ENCODE peak calls at places on chromosome 11, in four cellular contexts. C is A549, M is G401, A is NCI-H1105. F is an unnamed sample.

GRCh38 chr11:14924291-14924690 is 32.3 kb upstream of the CYP2R1 start:
- DNase-seq in C (no peak), M (no peak), A (no peak), F (no peak)

GRCh38 chr11:70525006-70525405 is 126.7 kb downstream of the CTTN start:
- DNase-seq in C (no peak), M (no peak), A (peak), F (no peak)

GRCh38 chr11:87445002-87445401 is 407.3 kb downstream of the TMEM135 start:
- DNase-seq in C (no peak), M (no peak), A (no peak), F (no peak)

GRCh38 chr11:89436071-89436470 is 55.1 kb downstream of the NOX4 start:
- DNase-seq in C (no peak), M (no peak), A (no peak), F (no peak)

GRCh38 chr11:87359401-87359800 is 321.7 kb downstream of the TMEM135 start:
- DNase-seq in C (no peak), M (no peak), A (peak), F (no peak)

GRCh38 chr11:1397146-1397861 is 7.6 kb downstream of the BRSK2 start:
- DNase-seq in C (no peak), M (no peak), A (no peak), F (no peak)

GRCh38 chr11:19352736-19353110 is 112.0 kb upstream of the E2F8 start:
- DNase-seq in C (no peak), M (no peak), A (no peak), F (no peak)

GRCh38 chr11:83656931-83657330 is 370.8 kb upstream of the CCDC90B start:
- DNase-seq in C (no peak), M (no peak), A (no peak), F (no peak)

GRCh38 chr11:104830080-104830479 is 68.2 kb downstream of the CASP12 start:
- DNase-seq in C (peak), M (no peak), A (no peak), F (no peak)

GRCh38 chr11:114197799-114198500 is 98.2 kb upstream of the NNMT start:
- DNase-seq in C (no peak), M (peak), A (no peak), F (peak)

GRCh38 chr11:36056160-36056751 is 112.4 kb downstream of the LDLRAD3 start:
- DNase-seq in C (peak), M (no peak), A (no peak), F (no peak)

GRCh38 chr11:96072592-96072991 is 148.7 kb upstream of the MTMR2 start:
- DNase-seq in C (no peak), M (no peak), A (no peak), F (no peak)

GRCh38 chr11:10709299-10710086 is 15.9 kb upstream of the IRAG1 start:
- DNase-seq in C (no peak), M (no peak), A (no peak), F (no peak)

GRCh38 chr11:111441443-111441842 is 62.4 kb upstream of the POU2AF1 start:
- DNase-seq in C (peak), M (no peak), A (no peak), F (no peak)

GRCh38 chr11:112608466-112608865 is 347.8 kb upstream of the PLET1 start:
- DNase-seq in C (no peak), M (no peak), A (no peak), F (no peak)

GRCh38 chr11:45147871-45148270 is 1.4 kb downstream of the PRDM11 start:
- DNase-seq in C (no peak), M (no peak), A (no peak), F (no peak)

GRCh38 chr11:128437137-128437536 is 150.2 kb downstream of the ETS1 start:
- DNase-seq in C (no peak), M (no peak), A (no peak), F (no peak)

GRCh38 chr11:62472063-62472884 is 53.4 kb downstream of the SCGB1A1 start:
- DNase-seq in C (peak), M (no peak), A (no peak), F (no peak)

GRCh38 chr11:79198203-79198897 is 242.5 kb downstream of the TENM4 start:
- DNase-seq in C (no peak), M (no peak), A (no peak), F (no peak)

GRCh38 chr11:113873241-113873626 is 2.1 kb downstream of the USP28 start:
- DNase-seq in C (no peak), M (peak), A (no peak), F (no peak)

GRCh38 chr11:12598330-12599256 is 75.6 kb upstream of the TEAD1 start:
- DNase-seq in C (no peak), M (peak), A (no peak), F (no peak)

GRCh38 chr11:70333206-70333605 is 62.7 kb downstream of the PPFIA1 start:
- DNase-seq in C (no peak), M (peak), A (no peak), F (no peak)

GRCh38 chr11:128290106-128290840 is 297.1 kb downstream of the ETS1 start:
- DNase-seq in C (peak), M (peak), A (peak), F (no peak)

GRCh38 chr11:13290221-13290980 is 12.8 kb downstream of the BMAL1 start:
- DNase-seq in C (no peak), M (peak), A (no peak), F (no peak)

GRCh38 chr11:68816917-68817419 is 24.7 kb downstream of the CPT1A start:
- DNase-seq in C (no peak), M (no peak), A (no peak), F (no peak)

GRCh38 chr11:86193297-86194095 is 51.1 kb upstream of the EED start:
- DNase-seq in C (peak), M (peak), A (peak), F (peak)

GRCh38 chr11:34004226-34004625 is 47.3 kb upstream of the CAPRIN1 start:
- DNase-seq in C (no peak), M (no peak), A (no peak), F (no peak)

GRCh38 chr11:36718481-36718880 is 120.4 kb upstream of the RAG2 start:
- DNase-seq in C (no peak), M (no peak), A (no peak), F (peak)

GRCh38 chr11:125071408-125071807 is 8.3 kb downstream of the SLC37A2 start:
- DNase-seq in C (no peak), M (no peak), A (no peak), F (no peak)

GRCh38 chr11:34565417-34566208 is 52.0 kb upstream of the ELF5 start:
- DNase-seq in C (peak), M (no peak), A (no peak), F (no peak)

GRCh38 chr11:134407321-134407828 is 4.7 kb downstream of the B3GAT1 start:
- DNase-seq in C (no peak), M (no peak), A (no peak), F (no peak)

GRCh38 chr11:71333473-71333872 is 81.1 kb upstream of the SHANK2 start:
- DNase-seq in C (no peak), M (no peak), A (no peak), F (no peak)

GRCh38 chr11:115745041-115745440 is 240.8 kb upstream of the CADM1 start:
- DNase-seq in C (no peak), M (no peak), A (no peak), F (no peak)

GRCh38 chr11:105111145-105111944 is 28.2 kb downstream of the CARD18 start:
- DNase-seq in C (no peak), M (no peak), A (no peak), F (no peak)

GRCh38 chr11:103920933-103921332 is 115.5 kb upstream of the DDI1 start:
- DNase-seq in C (no peak), M (no peak), A (no peak), F (no peak)

GRCh38 chr11:284081-285020 is 4.6 kb upstream of the PGGHG start:
- DNase-seq in C (no peak), M (no peak), A (no peak), F (no peak)

GRCh38 chr11:94837317-94837716 is 69.2 kb downstream of the AMOTL1 start:
- DNase-seq in C (no peak), M (no peak), A (no peak), F (no peak)

GRCh38 chr11:125132071-125132470 is 20.6 kb upstream of the TMEM218 start:
- DNase-seq in C (no peak), M (no peak), A (no peak), F (no peak)